ENCODE peak calls at places on chromosomes 2 and 18, in eight cellular contexts. L is WERI-Rb-1; Z is GM20000; F is PC-3; A is endothelial cell; Q is spleen; D is RWPE2; K is CD8-positive, alpha-beta T cell. N is an unnamed sample.

GRCh38 chr2:33719067-33719466 is 120.0 kb upstream of the FAM98A start:
- DNase-seq in L (no peak), Z (no peak), F (no peak), A (no peak), Q (no peak), D (no peak), K (no peak), N (no peak)

GRCh38 chr2:240604291-240604938 is 17.9 kb downstream of the CAPN10 start:
- DNase-seq in L (peak; percentile 89), Z (peak; percentile 78), F (peak; percentile 16), A (peak; percentile 78), Q (peak; percentile 89), D (peak; percentile 55), K (no peak), N (no peak)

GRCh38 chr2:39737661-39738060 is 41.4 kb downstream of the THUMPD2 start:
- DNase-seq in L (no peak), Z (no peak), F (peak; percentile 39), A (no peak), Q (no peak), D (no peak), K (no peak), N (no peak)

GRCh38 chr2:121307048-121307447 is 22.0 kb upstream of the TFCP2L1 start:
- DNase-seq in L (no peak), Z (no peak), F (no peak), A (no peak), Q (no peak), D (no peak), K (no peak), N (no peak)

GRCh38 chr2:157758586-157758985 is 117.5 kb downstream of the ACVR1 start:
- DNase-seq in L (no peak), Z (no peak), F (no peak), A (no peak), Q (no peak), D (no peak), K (no peak), N (no peak)

GRCh38 chr2:120546077-120546864 is 189.4 kb upstream of the GLI2 start:
- DNase-seq in L (no peak), Z (no peak), F (no peak), A (no peak), Q (no peak), D (no peak), K (no peak), N (no peak)

GRCh38 chr2:42652086-42652485 is 83.7 kb downstream of the MTA3 start:
- DNase-seq in L (no peak), Z (no peak), F (no peak), A (no peak), Q (no peak), D (no peak), K (peak; percentile 34), N (no peak)

GRCh38 chr2:19359456-19359855 is 1.0 kb upstream of the OSR1 start:
- DNase-seq in L (no peak), Z (no peak), F (peak; percentile 32), A (no peak), Q (no peak), D (no peak), K (no peak), N (no peak)

GRCh38 chr2:16283071-16283850 is 342.9 kb downstream of the MYCN start:
- DNase-seq in L (no peak), Z (no peak), F (no peak), A (no peak), Q (no peak), D (no peak), K (no peak), N (no peak)

GRCh38 chr2:122528061-122528460 is 772.6 kb downstream of the TSN start:
- DNase-seq in L (no peak), Z (no peak), F (peak; percentile 55), A (no peak), Q (no peak), D (no peak), K (no peak), N (no peak)

GRCh38 chr2:70822843-70823629 is 2.6 kb upstream of the CLEC4F start:
- DNase-seq in L (no peak), Z (no peak), F (no peak), A (no peak), Q (no peak), D (no peak), K (no peak), N (no peak)

GRCh38 chr2:69082430-69082997 is 69.5 kb downstream of the ANTXR1 start:
- DNase-seq in L (no peak), Z (no peak), F (peak; percentile 95), A (no peak), Q (no peak), D (peak; percentile 81), K (no peak), N (no peak)

GRCh38 chr18:11411021-11411420 is 198.4 kb upstream of the SLC35G4 start:
- DNase-seq in L (no peak), Z (no peak), F (no peak), A (no peak), Q (no peak), D (no peak), K (no peak), N (no peak)

GRCh38 chr18:24368749-24369148 is 28.9 kb downstream of the OSBPL1A start:
- DNase-seq in L (no peak), Z (no peak), F (peak; percentile 28), A (no peak), Q (no peak), D (no peak), K (no peak), N (no peak)

GRCh38 chr2:218743072-218743471 is 32.4 kb downstream of the TTLL4 start:
- DNase-seq in L (no peak), Z (peak; percentile 54), F (no peak), A (no peak), Q (no peak), D (no peak), K (no peak), N (no peak)

GRCh38 chr18:29608982-29609381 is 1432.1 kb upstream of the CDH2 start:
- DNase-seq in L (no peak), Z (no peak), F (no peak), A (no peak), Q (no peak), D (no peak), K (no peak), N (no peak)
- TF ChIP-seq CTCF in L (no peak), Z (no peak), F (no peak), A (no peak), Q (no peak), D (no peak), K (no peak), N (no peak)

GRCh38 chr2:126399001-126399400 is 257.0 kb upstream of the GYPC start:
- DNase-seq in L (peak; percentile 34), Z (no peak), F (no peak), A (peak; percentile 14), Q (no peak), D (no peak), K (no peak), N (no peak)
- TF ChIP-seq CTCF in L (peak; percentile 27), Z (peak; percentile 26), F (no peak), A (no peak), Q (no peak), D (no peak), K (no peak), N (no peak)

GRCh38 chr2:201779996-201780673 is 598 bp downstream of the ALS2 start:
- DNase-seq in L (peak; percentile 41), Z (peak; percentile 6), F (peak; percentile 14), A (no peak), Q (no peak), D (no peak), K (no peak), N (no peak)
- TF ChIP-seq CTCF in L (no peak), Z (no peak), F (no peak), A (no peak), Q (no peak), D (no peak), K (no peak), N (no peak)

DNA sequence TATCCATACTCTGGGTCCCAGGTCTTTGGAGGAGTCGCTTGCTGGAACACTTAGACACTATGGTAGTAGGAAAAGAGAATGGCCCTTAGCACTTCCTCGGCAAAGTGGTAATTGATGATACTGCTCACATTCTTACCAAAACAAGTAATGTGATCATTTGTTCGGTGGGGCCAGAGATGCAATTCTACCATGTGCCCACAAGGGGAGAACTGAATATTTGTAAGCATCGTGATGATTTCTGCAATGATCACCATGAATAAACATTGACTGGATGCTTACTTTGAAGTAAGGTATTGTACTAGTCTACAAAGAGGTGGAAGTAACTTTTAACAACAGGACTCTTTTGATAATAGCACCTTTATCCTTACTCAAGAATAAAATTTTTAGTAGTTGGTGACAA is 109.7 kb downstream of the CD8B2 start:
- DNase-seq in L (no peak), Z (no peak), F (peak; percentile 44), A (no peak), Q (no peak), D (no peak), K (no peak), N (no peak)
- TF ChIP-seq CTCF in L (peak; percentile 47), Z (no peak), F (peak; percentile 61), A (peak; percentile 86), Q (peak; percentile 47), D (peak; percentile 36), K (peak; percentile 48), N (no peak)

DNA sequence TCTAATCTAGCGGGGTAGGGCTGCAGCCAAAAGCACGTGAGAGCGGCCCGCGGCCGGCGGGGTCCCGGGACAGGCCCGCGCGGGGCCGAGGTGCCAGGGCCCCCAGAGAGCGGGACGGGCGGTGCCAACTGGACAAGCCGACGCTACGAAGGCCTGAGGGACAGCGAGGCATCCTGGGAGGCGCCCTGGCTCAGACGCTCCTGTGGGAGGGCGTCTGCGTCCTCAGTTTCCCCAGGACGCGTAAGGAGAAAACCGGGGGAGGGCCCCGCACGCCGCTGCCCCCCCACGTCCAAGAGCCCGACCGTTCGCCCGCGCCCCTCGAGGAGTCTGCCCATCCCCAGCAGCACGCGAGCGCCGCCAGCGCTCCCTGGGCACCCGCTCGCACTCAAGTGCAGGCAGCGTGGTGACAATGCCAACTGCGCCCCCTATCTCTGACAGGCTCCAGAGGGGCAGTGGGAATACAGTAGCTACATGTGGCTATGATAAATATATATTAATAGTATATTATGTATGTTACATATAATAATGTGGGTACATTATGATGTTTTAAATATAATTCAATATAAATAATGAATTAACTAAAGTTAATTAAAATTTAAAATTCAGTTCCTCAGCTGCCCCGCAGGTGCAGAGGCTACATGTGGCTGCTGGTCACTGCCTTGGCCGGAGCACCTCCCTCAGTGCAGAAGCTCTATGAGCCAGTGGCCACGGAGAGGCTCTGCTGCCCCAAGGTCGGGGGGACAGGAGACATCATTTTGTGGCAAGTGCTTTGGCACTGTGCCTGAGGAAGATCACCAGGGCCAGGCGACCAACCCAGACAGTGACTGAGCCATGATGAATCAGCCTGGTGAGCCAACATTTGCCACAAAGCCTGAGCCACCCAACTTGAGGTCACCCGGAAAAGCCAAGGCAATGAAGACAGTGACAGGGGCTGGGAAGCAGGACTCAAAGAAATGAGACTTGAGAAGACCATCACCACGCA is 5.5 kb upstream of the SFT2D3 start:
- DNase-seq in L (peak; percentile 73), Z (peak; percentile 43), F (peak; percentile 76), A (peak; percentile 59), Q (peak; percentile 90), D (no peak), K (peak; percentile 65), N (no peak)
- TF ChIP-seq CTCF in L (peak; percentile 70), Z (peak; percentile 9), F (peak; percentile 21), A (peak; percentile 23), Q (peak; percentile 68), D (no peak), K (peak; percentile 68), N (no peak)